ENCODE peak calls at places on chromosomes 13 and 19, in eight cellular contexts. F is colonic mucosa; C is tibial nerve; A is naive thymus-derived CD4-positive, alpha-beta T cell; E is cardiac fibroblast; G is H7; V is neural progenitor cell; N is right lobe of liver. P is an unnamed sample.

GRCh38 chr19:29523568-29523967 is 2.2 kb upstream of the VSTM2B start:
- DNase-seq in N (no peak), C (no peak), F (no peak), A (no peak), E (no peak), G (no peak), V (no peak), P (no peak)

GRCh38 chr19:13417054-13417453 is 89.2 kb downstream of the CACNA1A start:
- DNase-seq in A (no peak), G (no peak), N (no peak), C (no peak), F (no peak), V (no peak), E (no peak), P (no peak)

GRCh38 chr13:77981191-77981925 is 62.7 kb upstream of the EDNRB start:
- DNase-seq in V (no peak), C (no peak), G (no peak), N (no peak), A (no peak), E (peak), F (no peak), P (no peak)

GRCh38 chr13:95354680-95355487 is 53.6 kb upstream of the ABCC4 start:
- DNase-seq in F (no peak), N (peak), V (peak), E (no peak), G (no peak), C (no peak), A (no peak), P (no peak)

GRCh38 chr13:110912651-110913051 is 2.2 kb downstream of the ANKRD10 start:
- DNase-seq in F (no peak), G (no peak), C (no peak), N (no peak), A (no peak), E (peak), V (peak), P (peak)

GRCh38 chr19:35813043-35813890 is 622 bp upstream of the PRODH2 start:
- DNase-seq in E (no peak), A (no peak), C (no peak), F (no peak), N (no peak), G (no peak), V (no peak), P (no peak)

GRCh38 chr13:45167611-45168554 is 33.0 kb downstream of the KCTD4 start:
- DNase-seq in G (no peak), A (no peak), E (no peak), N (peak), V (no peak), C (no peak), F (peak), P (peak)

GRCh38 chr13:44308352-44308751 is 65.3 kb upstream of the SERP2 start:
- DNase-seq in G (no peak), V (no peak), C (no peak), E (no peak), A (no peak), N (no peak), F (no peak), P (no peak)

GRCh38 chr13:103358245-103358932 is 292.2 kb upstream of the SLC10A2 start:
- DNase-seq in V (no peak), E (no peak), G (no peak), N (no peak), F (peak), C (no peak), A (no peak), P (no peak)

GRCh38 chr13:43653980-43654379 is 132.8 kb downstream of the ENOX1 start:
- DNase-seq in N (no peak), G (no peak), V (no peak), F (no peak), E (no peak), C (no peak), A (no peak), P (no peak)

DNA sequence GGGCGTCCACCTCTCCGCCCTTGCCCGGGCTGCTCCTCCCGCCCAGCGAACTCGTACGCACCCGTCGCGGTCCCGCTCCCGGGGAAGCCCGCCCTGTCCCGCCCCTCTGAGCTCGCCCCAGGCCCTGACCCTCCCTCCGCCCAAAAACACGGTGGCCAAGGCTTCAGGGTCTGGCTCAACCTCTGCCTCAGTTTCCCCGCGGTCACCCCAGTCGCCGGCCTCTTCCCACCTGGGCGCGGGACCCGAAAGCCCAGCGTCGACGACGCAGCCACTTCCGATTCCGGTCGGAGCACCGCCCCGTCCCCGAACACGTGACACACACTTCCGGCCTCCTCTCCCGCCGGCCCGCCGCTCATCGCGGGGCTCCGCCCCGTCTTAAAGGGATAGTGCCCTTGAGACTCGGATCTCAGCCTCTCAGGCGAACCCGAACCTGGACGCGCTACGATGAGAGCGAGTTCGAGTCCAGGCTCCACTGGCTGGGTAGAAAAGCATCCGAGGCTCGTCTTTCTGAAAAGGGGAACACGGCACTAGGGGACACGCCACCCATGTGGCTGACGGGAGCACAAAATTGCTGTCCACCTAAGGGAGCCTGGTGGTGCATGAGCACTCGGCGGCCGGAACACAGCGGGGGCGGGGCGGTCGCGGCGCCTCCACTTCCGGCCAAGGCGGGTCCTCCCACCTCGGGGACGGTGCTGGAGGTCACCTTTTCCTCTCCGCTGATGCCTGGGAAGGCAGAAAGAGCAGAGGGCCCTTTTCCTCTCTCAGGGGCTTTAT is at the start of gene C19orf25:
- DNase-seq in V (peak), F (peak), E (peak), C (peak), G (peak), A (peak), N (peak), P (peak)
- H3K4me3 ChIP-seq in V (peak), F (peak), E (peak), C (peak), G (peak), A (peak), N (peak), P (peak)

GRCh38 chr19:7595466-7596133 is at the start of gene CAMSAP3:
- DNase-seq in V (peak), N (peak), F (peak), C (no peak), E (no peak), G (peak), A (peak), P (no peak)
- H3K4me3 ChIP-seq in V (peak), N (peak), F (peak), C (peak), E (no peak), G (peak), A (peak), P (no peak)

GRCh38 chr13:97437729-97438128 is 3.8 kb downstream of the RAP2A start:
- DNase-seq in F (no peak), A (no peak), E (no peak), V (no peak), C (no peak), G (no peak), N (no peak), P (no peak)
- H3K4me3 ChIP-seq in F (no peak), A (no peak), E (no peak), V (no peak), C (no peak), G (no peak), N (no peak), P (no peak)

DNA sequence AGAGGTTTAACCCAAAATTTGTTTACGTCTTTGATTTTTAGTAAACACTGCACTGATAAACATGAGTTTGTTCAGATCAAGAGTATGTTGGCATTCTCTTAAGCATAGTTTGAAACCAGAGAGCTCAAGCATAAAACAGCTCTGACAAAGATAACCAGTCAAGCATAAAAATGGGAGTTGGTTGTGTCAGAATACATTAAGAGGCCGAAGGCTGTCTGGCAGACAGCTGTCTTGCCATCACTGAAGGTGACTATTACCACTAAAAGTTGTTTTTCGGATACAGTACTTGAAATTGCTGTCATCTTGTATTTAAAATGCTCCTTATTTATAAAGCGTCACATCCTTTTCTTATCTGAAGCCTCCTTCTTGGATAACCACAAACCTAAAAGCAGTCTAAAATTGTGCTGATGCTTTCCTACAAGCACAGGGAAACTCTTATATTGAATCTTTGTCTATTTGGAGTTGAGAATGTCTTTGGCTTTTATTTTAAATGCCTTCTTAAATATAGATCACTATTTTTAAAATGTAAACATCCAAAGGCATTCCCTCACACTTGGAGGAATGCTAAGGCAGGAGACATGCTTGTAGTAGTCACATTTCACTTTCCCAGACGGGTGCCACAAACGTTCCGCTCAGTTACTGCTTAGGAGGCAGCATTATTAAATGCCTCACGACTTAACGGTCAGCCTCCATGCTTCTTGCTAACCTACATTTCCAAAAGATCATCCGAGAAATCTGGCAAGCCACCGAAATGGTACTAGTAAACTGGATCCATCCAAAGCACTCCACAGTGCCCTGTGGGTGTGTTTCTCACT is 1.6 kb downstream of the SMAD9 start:
- DNase-seq in C (no peak), F (no peak), V (peak), N (no peak), A (no peak), E (no peak), G (no peak), P (no peak)
- H3K4me3 ChIP-seq in C (peak), F (peak), V (peak), N (peak), A (no peak), E (peak), G (peak), P (peak)

GRCh38 chr19:41192574-41193419 is at the start of gene CYP2S1:
- DNase-seq in F (peak), G (peak), N (no peak), E (no peak), A (peak), C (no peak), V (peak), P (no peak)
- H3K4me3 ChIP-seq in F (peak), G (peak), N (peak), E (peak), A (no peak), C (peak), V (peak), P (no peak)

DNA sequence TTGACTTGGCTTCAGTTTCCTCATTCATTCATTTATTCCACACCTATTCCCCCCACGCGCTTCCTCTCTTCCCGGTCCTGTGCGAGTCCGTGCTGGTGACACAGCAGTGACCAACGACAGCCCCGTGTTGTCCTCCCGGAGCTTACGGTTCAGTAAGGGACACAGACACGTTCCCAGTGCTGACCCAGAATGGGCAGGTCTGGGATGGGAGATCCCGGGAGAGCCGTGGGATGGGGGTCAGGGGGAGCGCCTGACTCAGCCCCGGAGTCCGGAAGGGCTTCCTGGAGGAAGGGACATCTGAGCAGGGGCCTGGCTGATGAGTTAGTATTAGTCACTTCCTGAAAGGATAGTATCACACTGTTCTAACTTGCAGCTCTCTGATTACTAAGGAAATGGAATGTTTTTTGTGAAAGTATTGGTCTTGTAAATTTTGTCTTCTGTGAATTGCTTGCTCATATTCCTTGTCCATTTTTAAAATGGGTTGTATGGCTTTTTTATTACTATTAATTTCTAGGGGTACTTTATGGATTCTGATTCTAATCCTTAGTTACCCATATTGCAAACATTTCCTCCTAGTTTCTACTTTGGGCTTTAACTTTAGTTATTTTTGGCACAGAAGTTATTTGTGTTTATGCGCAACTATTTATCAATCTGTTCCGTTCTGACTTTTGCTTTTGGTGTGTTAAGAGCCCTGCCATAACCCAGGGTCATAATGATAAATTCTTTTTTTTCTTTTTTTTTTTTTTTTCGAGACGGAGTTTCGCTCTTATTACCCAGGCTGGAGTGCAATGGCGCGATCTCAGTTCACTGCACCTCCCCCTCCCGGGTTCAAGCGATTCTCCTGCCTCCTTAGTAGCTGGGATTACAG is 708 bp upstream of the ERCC1 start:
- DNase-seq in C (no peak), V (peak), E (peak), N (peak), G (peak), A (no peak), F (peak), P (peak)
- H3K4me3 ChIP-seq in C (peak), V (peak), E (peak), N (peak), G (peak), A (peak), F (peak), P (peak)

DNA sequence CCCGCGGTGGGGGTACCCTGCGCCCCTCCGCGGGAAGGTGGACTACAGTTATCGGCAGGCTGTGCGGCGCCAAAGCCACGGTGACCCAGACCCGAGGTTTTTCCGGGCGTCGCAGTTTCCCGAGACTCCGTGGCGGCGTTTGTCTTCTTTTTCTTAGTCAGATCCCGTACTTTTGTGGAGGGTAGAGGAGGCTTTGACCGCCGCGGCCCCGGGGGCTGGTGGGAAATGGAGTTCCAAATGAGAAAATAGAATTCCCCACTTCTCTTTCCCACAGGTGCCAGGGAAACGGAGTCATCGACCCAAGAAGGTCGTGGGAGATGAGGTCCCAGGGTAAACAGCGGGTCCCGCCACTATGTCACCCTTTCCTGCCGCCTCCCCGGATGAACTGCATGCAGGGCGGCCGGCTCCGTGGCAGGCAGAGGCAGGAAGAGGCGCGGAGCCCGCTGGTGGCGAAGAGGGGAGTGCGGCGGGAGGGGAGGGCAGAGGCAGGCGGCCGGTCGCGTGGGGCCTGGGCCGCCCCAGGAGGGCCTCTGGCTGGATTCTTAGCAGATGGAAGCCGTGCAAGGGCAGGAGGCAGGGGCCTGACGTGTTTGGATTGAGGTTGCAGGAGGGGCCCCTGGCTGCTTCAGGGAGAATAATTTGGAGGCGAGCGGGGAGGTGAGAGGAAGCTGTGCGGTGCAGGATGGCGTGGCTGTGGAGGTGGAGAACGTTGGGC is 11.5 kb downstream of the CYTH2 start:
- DNase-seq in C (no peak), V (no peak), G (peak), E (peak), A (peak), F (peak), N (no peak), P (no peak)
- H3K4me3 ChIP-seq in C (peak), V (no peak), G (peak), E (peak), A (peak), F (peak), N (peak), P (no peak)

GRCh38 chr13:98784666-98785065 is 32.2 kb upstream of the SLC15A1 start:
- DNase-seq in C (no peak), E (no peak), A (no peak), V (no peak), N (no peak), F (peak), G (no peak), P (no peak)
- H3K4me3 ChIP-seq in C (no peak), E (no peak), A (no peak), V (no peak), N (no peak), F (no peak), G (no peak), P (no peak)

GRCh38 chr13:106709509-106709908 is 141.6 kb upstream of the ARGLU1 start:
- DNase-seq in F (no peak), E (peak), G (no peak), V (no peak), N (no peak), C (no peak), A (no peak), P (no peak)
- H3K4me3 ChIP-seq in F (no peak), E (no peak), G (no peak), V (no peak), N (no peak), C (peak), A (no peak), P (no peak)